ENCODE peak calls at places on chromosomes 7 and 10, in nine cellular contexts. One of them, this sample, is unnamed.

GRCh38 chr7:100825760-100826545 is 1.4 kb downstream of the EPHB4 start:
- DNase-seq in A549: no peak
- DNase-seq in cardiac muscle cell: peak; percentile 48
- DNase-seq in endodermal cell: peak; percentile 63
- DNase-seq in kidney epithelial cell: no peak
- DNase-seq in fibroblast of lung: peak; percentile 43
- DNase-seq in upper lobe of right lung: no peak
- DNase-seq in tibial nerve: no peak
- DNase-seq in lung: no peak
- DNase-seq in this sample: peak; percentile 41

GRCh38 chr7:132738254-132738653 is 162.0 kb upstream of the PLXNA4 start:
- DNase-seq in tibial nerve: no peak
- DNase-seq in lung: no peak
- DNase-seq in endodermal cell: no peak
- DNase-seq in A549: peak; percentile 28
- DNase-seq in upper lobe of right lung: no peak
- DNase-seq in kidney epithelial cell: peak; percentile 52
- DNase-seq in cardiac muscle cell: peak; percentile 81
- DNase-seq in fibroblast of lung: peak; percentile 97
- DNase-seq in this sample: peak; percentile 72

GRCh38 chr7:45416846-45417245 is 157.3 kb upstream of the ADCY1 start:
- DNase-seq in lung: no peak
- DNase-seq in tibial nerve: no peak
- DNase-seq in upper lobe of right lung: no peak
- DNase-seq in cardiac muscle cell: no peak
- DNase-seq in kidney epithelial cell: no peak
- DNase-seq in endodermal cell: no peak
- DNase-seq in fibroblast of lung: no peak
- DNase-seq in A549: no peak
- DNase-seq in this sample: no peak

GRCh38 chr10:50594012-50594411 is 29.7 kb downstream of the SGMS1 start:
- DNase-seq in kidney epithelial cell: peak; percentile 31
- DNase-seq in endodermal cell: no peak
- DNase-seq in fibroblast of lung: peak; percentile 81
- DNase-seq in cardiac muscle cell: peak; percentile 89
- DNase-seq in A549: no peak
- DNase-seq in upper lobe of right lung: no peak
- DNase-seq in lung: no peak
- DNase-seq in tibial nerve: no peak
- DNase-seq in this sample: peak; percentile 89

GRCh38 chr10:78604721-78605120 is 464.0 kb upstream of the ZMIZ1 start:
- DNase-seq in kidney epithelial cell: no peak
- DNase-seq in upper lobe of right lung: no peak
- DNase-seq in fibroblast of lung: no peak
- DNase-seq in A549: no peak
- DNase-seq in lung: no peak
- DNase-seq in cardiac muscle cell: no peak
- DNase-seq in endodermal cell: peak; percentile 31
- DNase-seq in tibial nerve: no peak
- DNase-seq in this sample: no peak

GRCh38 chr10:650691-651615 is 38.5 kb downstream of the DIP2C start:
- DNase-seq in kidney epithelial cell: no peak
- DNase-seq in endodermal cell: peak; percentile 28
- DNase-seq in lung: no peak
- DNase-seq in cardiac muscle cell: no peak
- DNase-seq in fibroblast of lung: peak; percentile 53
- DNase-seq in tibial nerve: no peak
- DNase-seq in upper lobe of right lung: no peak
- DNase-seq in A549: no peak
- DNase-seq in this sample: no peak

GRCh38 chr7:148699024-148699771 is 495 bp downstream of the CUL1 start:
- DNase-seq in cardiac muscle cell: peak; percentile 73
- DNase-seq in lung: peak; percentile 56
- DNase-seq in kidney epithelial cell: no peak
- DNase-seq in fibroblast of lung: peak; percentile 56
- DNase-seq in A549: peak; percentile 21
- DNase-seq in endodermal cell: peak; percentile 82
- DNase-seq in tibial nerve: peak; percentile 36
- DNase-seq in upper lobe of right lung: peak; percentile 86
- DNase-seq in this sample: peak; percentile 63

GRCh38 chr7:5396542-5396941 is 27.1 kb downstream of the TNRC18 start:
- DNase-seq in fibroblast of lung: no peak
- DNase-seq in kidney epithelial cell: no peak
- DNase-seq in lung: peak; percentile 62
- DNase-seq in cardiac muscle cell: peak; percentile 23
- DNase-seq in A549: peak; percentile 85
- DNase-seq in upper lobe of right lung: peak; percentile 83
- DNase-seq in endodermal cell: no peak
- DNase-seq in tibial nerve: no peak
- DNase-seq in this sample: no peak

GRCh38 chr10:132396495-132397035 is 435 bp upstream of the PWWP2B start:
- DNase-seq in cardiac muscle cell: peak; percentile 56
- DNase-seq in kidney epithelial cell: no peak
- DNase-seq in lung: peak; percentile 51
- DNase-seq in fibroblast of lung: peak; percentile 31
- DNase-seq in A549: no peak
- DNase-seq in upper lobe of right lung: peak; percentile 89
- DNase-seq in tibial nerve: no peak
- DNase-seq in endodermal cell: peak; percentile 82
- DNase-seq in this sample: peak; percentile 36

GRCh38 chr7:85055906-85056305 is 130.9 kb downstream of the SEMA3D start:
- DNase-seq in endodermal cell: no peak
- DNase-seq in upper lobe of right lung: no peak
- DNase-seq in lung: no peak
- DNase-seq in kidney epithelial cell: no peak
- DNase-seq in A549: no peak
- DNase-seq in fibroblast of lung: no peak
- DNase-seq in tibial nerve: no peak
- DNase-seq in cardiac muscle cell: no peak
- DNase-seq in this sample: no peak

DNA sequence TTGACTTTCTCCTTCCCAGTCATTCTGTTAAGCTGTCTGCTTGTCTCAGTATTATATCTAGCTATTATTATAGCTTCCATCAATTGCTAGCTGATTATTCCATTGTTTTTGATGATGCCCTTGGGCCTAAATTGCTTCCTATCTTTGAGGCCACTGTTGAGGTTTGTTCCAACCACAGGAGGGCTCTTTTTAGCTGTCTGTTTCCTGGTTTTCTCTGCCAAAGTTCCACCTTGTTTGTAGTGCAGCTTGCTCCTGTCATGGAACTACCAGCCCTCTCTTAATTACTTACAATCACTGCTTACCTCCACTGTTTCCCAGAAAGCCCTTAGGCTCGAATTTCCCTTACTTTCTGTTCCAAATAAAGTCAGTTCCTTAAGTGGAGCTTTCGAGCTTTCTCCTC is 118.7 kb upstream of the SEC61G start:
- DNase-seq in lung: no peak
- DNase-seq in tibial nerve: no peak
- DNase-seq in endodermal cell: no peak
- DNase-seq in kidney epithelial cell: no peak
- DNase-seq in upper lobe of right lung: no peak
- DNase-seq in fibroblast of lung: peak; percentile 4
- DNase-seq in cardiac muscle cell: peak; percentile 16
- DNase-seq in A549: no peak
- DNase-seq in this sample: peak; percentile 23
- TF ChIP-seq CTCF in lung: no peak
- TF ChIP-seq CTCF in tibial nerve: no peak
- TF ChIP-seq CTCF in endodermal cell: peak; percentile 48
- TF ChIP-seq CTCF in kidney epithelial cell: no peak
- TF ChIP-seq CTCF in upper lobe of right lung: peak; percentile 22
- TF ChIP-seq CTCF in fibroblast of lung: peak; percentile 13
- TF ChIP-seq CTCF in cardiac muscle cell: no peak
- TF ChIP-seq CTCF in A549: peak; percentile 34
- TF ChIP-seq CTCF in this sample: no peak

GRCh38 chr10:99659868-99660366 is 608 bp downstream of the ENTPD7 start:
- DNase-seq in A549: no peak
- DNase-seq in tibial nerve: no peak
- DNase-seq in fibroblast of lung: no peak
- DNase-seq in upper lobe of right lung: no peak
- DNase-seq in lung: no peak
- DNase-seq in cardiac muscle cell: peak; percentile 3
- DNase-seq in kidney epithelial cell: no peak
- DNase-seq in endodermal cell: no peak
- DNase-seq in this sample: no peak
- H3K4me3 ChIP-seq in A549: peak overlapping the region; percentile 81
- H3K4me3 ChIP-seq in tibial nerve: peak overlapping the region; percentile 73
- H3K4me3 ChIP-seq in fibroblast of lung: peak overlapping the region; percentile 99
- H3K4me3 ChIP-seq in upper lobe of right lung: peak overlapping the region; percentile 92
- H3K4me3 ChIP-seq in lung: peak overlapping the region; percentile 84
- H3K4me3 ChIP-seq in cardiac muscle cell: peak overlapping the region; percentile 85
- H3K4me3 ChIP-seq in kidney epithelial cell: peak overlapping the region; percentile 87
- H3K4me3 ChIP-seq in endodermal cell: peak overlapping the region; percentile 87
- H3K4me3 ChIP-seq in this sample: peak overlapping the region; percentile 89

GRCh38 chr10:98555011-98555619 is 108.4 kb upstream of the HPS1 start:
- DNase-seq in A549: no peak
- DNase-seq in kidney epithelial cell: no peak
- DNase-seq in lung: no peak
- DNase-seq in endodermal cell: peak; percentile 56
- DNase-seq in upper lobe of right lung: no peak
- DNase-seq in cardiac muscle cell: no peak
- DNase-seq in fibroblast of lung: no peak
- DNase-seq in tibial nerve: no peak
- DNase-seq in this sample: no peak
- TF ChIP-seq CTCF in A549: no peak
- TF ChIP-seq CTCF in kidney epithelial cell: no peak
- TF ChIP-seq CTCF in lung: no peak
- TF ChIP-seq CTCF in endodermal cell: no peak
- TF ChIP-seq CTCF in upper lobe of right lung: no peak
- TF ChIP-seq CTCF in cardiac muscle cell: no peak
- TF ChIP-seq CTCF in fibroblast of lung: no peak
- TF ChIP-seq CTCF in tibial nerve: no peak
- TF ChIP-seq CTCF in this sample: no peak

GRCh38 chr10:62076872-62077271 is 175.4 kb downstream of the ARID5B start:
- DNase-seq in tibial nerve: no peak
- DNase-seq in A549: peak; percentile 69
- DNase-seq in endodermal cell: no peak
- DNase-seq in kidney epithelial cell: peak; percentile 67
- DNase-seq in fibroblast of lung: peak; percentile 93
- DNase-seq in cardiac muscle cell: peak; percentile 46
- DNase-seq in lung: no peak
- DNase-seq in upper lobe of right lung: no peak
- DNase-seq in this sample: peak; percentile 58

GRCh38 chr10:62075912-62076311 is 174.4 kb downstream of the ARID5B start:
- DNase-seq in A549: no peak
- DNase-seq in tibial nerve: no peak
- DNase-seq in cardiac muscle cell: no peak
- DNase-seq in lung: no peak
- DNase-seq in upper lobe of right lung: no peak
- DNase-seq in endodermal cell: no peak
- DNase-seq in fibroblast of lung: peak; percentile 31
- DNase-seq in kidney epithelial cell: no peak
- DNase-seq in this sample: no peak

GRCh38 chr10:62075414-62075813 is 173.9 kb downstream of the ARID5B start:
- DNase-seq in fibroblast of lung: no peak
- DNase-seq in endodermal cell: no peak
- DNase-seq in upper lobe of right lung: no peak
- DNase-seq in cardiac muscle cell: no peak
- DNase-seq in A549: no peak
- DNase-seq in tibial nerve: no peak
- DNase-seq in kidney epithelial cell: no peak
- DNase-seq in lung: no peak
- DNase-seq in this sample: no peak

GRCh38 chr10:62079885-62080559 is 178.5 kb downstream of the ARID5B start:
- DNase-seq in cardiac muscle cell: no peak
- DNase-seq in endodermal cell: no peak
- DNase-seq in fibroblast of lung: no peak
- DNase-seq in lung: no peak
- DNase-seq in A549: no peak
- DNase-seq in kidney epithelial cell: no peak
- DNase-seq in tibial nerve: no peak
- DNase-seq in upper lobe of right lung: no peak
- DNase-seq in this sample: no peak

DNA sequence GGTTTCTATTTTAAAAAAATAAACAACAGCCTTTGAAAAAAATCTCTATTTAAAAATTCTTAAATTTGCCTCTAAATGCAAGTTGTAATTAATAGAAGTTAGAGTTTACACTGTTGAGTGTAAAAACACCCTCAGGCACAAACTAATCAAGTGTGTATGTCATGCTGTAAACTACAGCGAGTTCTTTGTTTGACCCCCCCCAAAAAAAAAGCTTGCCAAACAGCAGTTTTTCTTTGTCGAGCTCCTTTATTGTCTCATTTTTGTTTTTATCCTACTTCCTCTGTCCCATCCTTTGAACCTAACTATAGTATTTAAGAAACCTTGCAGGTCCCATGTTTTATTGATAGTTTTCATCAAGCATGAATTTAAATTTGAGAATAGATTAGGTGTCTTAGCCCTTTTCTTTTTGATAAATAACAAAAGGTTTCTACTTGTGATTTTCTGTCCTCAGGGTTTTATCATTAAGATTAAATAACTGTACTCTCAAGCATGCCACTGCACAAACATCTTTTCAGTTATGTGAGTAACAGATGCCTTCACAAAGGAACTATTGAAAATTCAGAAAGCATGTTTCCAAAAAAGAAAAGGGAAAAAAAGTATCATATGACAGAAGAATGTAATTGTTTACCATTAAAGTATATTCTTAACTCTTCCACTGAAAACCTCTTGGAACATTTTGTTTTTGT is 176.0 kb downstream of the ARID5B start:
- DNase-seq in fibroblast of lung: no peak
- DNase-seq in kidney epithelial cell: no peak
- DNase-seq in tibial nerve: no peak
- DNase-seq in A549: no peak
- DNase-seq in endodermal cell: no peak
- DNase-seq in upper lobe of right lung: no peak
- DNase-seq in cardiac muscle cell: no peak
- DNase-seq in lung: no peak
- DNase-seq in this sample: no peak
- H3K4me3 ChIP-seq in fibroblast of lung: no peak overlapping the region
- H3K4me3 ChIP-seq in kidney epithelial cell: no peak overlapping the region
- H3K4me3 ChIP-seq in tibial nerve: no peak overlapping the region
- H3K4me3 ChIP-seq in A549: no peak overlapping the region
- H3K4me3 ChIP-seq in endodermal cell: no peak overlapping the region
- H3K4me3 ChIP-seq in upper lobe of right lung: no peak overlapping the region
- H3K4me3 ChIP-seq in cardiac muscle cell: no peak overlapping the region
- H3K4me3 ChIP-seq in lung: no peak overlapping the region
- H3K4me3 ChIP-seq in this sample: no peak overlapping the region

DNA sequence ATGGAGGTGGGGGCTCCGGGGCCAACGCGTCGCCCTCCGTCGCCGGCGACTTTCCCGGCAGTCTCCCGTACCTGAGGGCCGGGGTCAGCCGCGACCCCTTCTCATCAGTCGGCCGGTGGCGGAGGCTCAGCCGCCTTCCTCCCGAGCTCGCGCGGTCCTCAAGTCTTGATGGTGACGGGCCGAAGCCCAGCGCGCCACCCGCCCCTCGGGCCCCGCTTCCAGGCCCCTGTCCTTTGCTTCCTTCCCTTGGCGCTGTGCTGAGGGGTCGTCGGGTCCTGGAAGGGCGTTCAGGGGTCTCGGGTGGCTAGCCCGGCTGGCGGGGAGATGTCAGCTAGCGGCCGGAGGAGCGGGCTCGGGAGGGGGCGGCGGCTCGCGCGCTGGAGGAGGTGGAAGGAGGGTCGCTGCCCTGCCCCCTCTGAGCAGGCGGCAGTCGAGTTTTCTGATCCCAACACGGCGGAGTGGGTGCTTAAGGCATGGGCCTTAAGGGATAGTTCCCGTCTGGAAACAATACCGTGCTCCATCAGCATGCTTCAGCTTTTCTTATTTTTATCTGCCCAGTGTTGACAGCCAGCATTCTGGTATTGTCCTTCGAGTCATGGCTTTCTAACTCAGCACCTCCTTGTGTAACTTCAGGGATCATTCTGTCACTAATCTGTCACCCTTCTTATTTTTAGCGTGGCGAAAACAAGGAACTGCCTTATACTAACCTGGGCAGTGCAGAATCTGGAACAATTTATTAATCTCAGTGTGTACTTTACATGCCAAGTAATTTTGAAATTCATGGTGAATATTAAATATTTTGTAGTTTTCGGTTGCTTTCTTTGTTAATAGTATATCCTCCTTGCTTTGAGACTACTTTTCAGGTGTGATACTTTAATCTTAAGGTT is 748 bp downstream of the PHTF2 start:
- DNase-seq in tibial nerve: no peak
- DNase-seq in upper lobe of right lung: peak; percentile 74
- DNase-seq in lung: peak; percentile 35
- DNase-seq in cardiac muscle cell: peak; percentile 42
- DNase-seq in fibroblast of lung: peak; percentile 42
- DNase-seq in kidney epithelial cell: no peak
- DNase-seq in A549: peak; percentile 18
- DNase-seq in endodermal cell: peak; percentile 83
- DNase-seq in this sample: peak; percentile 38
- TF ChIP-seq CTCF in tibial nerve: peak; percentile 1
- TF ChIP-seq CTCF in upper lobe of right lung: no peak
- TF ChIP-seq CTCF in lung: no peak
- TF ChIP-seq CTCF in cardiac muscle cell: no peak
- TF ChIP-seq CTCF in fibroblast of lung: no peak
- TF ChIP-seq CTCF in kidney epithelial cell: no peak
- TF ChIP-seq CTCF in A549: no peak
- TF ChIP-seq CTCF in endodermal cell: no peak
- TF ChIP-seq CTCF in this sample: no peak

This sample was measured in fibroblast of pulmonary artery.